ENCODE peak calls at places on chromosomes 13 and 19, in ten cellular contexts. X, J, D, H, G, Z, N, Y, T and A are unnamed samples.

GRCh38 chr13:51697181-51697580 is 106.8 kb downstream of the DHRS12 start:
- DNase-seq in X (no peak), J (no peak), D (no peak), H (no peak), G (no peak), Z (no peak), N (no peak), Y (no peak), T (no peak), A (peak; percentile 53)

GRCh38 chr13:44668707-44669106 is 92.6 kb upstream of the TSC22D1 start:
- DNase-seq in X (no peak), J (no peak), D (no peak), H (no peak), G (no peak), Z (no peak), N (no peak), Y (no peak), T (no peak), A (peak; percentile 37)

GRCh38 chr13:45615501-45616101 is at the start of gene ERICH6B:
- DNase-seq in X (no peak), J (no peak), D (no peak), H (peak; percentile 21), G (peak; percentile 78), Z (peak; percentile 33), N (no peak), Y (peak; percentile 26), T (no peak), A (peak; percentile 42)

GRCh38 chr19:8065489-8066261 is 13.1 kb downstream of the CCL25 start:
- DNase-seq in X (no peak), J (no peak), D (no peak), H (no peak), G (peak; percentile 82), Z (no peak), N (no peak), Y (no peak), T (no peak), A (no peak)

GRCh38 chr13:83150616-83151307 is 731.5 kb downstream of the SLITRK1 start:
- DNase-seq in X (peak; percentile 31), J (no peak), D (no peak), H (no peak), G (no peak), Z (no peak), N (no peak), Y (no peak), T (no peak), A (peak; percentile 39)

GRCh38 chr13:55402867-55403266 is 1737.9 kb upstream of the PRR20A start:
- DNase-seq in X (no peak), J (no peak), D (no peak), H (no peak), G (no peak), Z (no peak), N (no peak), Y (no peak), T (no peak), A (no peak)

GRCh38 chr19:10104665-10105221 is 1.4 kb upstream of the PPAN start:
- DNase-seq in X (no peak), J (no peak), D (no peak), H (no peak), G (peak; percentile 55), Z (no peak), N (no peak), Y (no peak), T (no peak), A (no peak)

GRCh38 chr13:24220086-24220703 is 59.7 kb downstream of the SPATA13 start:
- DNase-seq in X (peak; percentile 85), J (peak; percentile 61), D (no peak), H (no peak), G (no peak), Z (no peak), N (peak; percentile 76), Y (peak; percentile 92), T (peak; percentile 61), A (peak; percentile 93)

GRCh38 chr19:37981785-37982475 is 74.9 kb downstream of the SIPA1L3 start:
- DNase-seq in X (no peak), J (peak; percentile 51), D (no peak), H (no peak), G (no peak), Z (no peak), N (no peak), Y (no peak), T (peak; percentile 59), A (no peak)

GRCh38 chr13:109381546-109382180 is 404.7 kb downstream of the IRS2 start:
- DNase-seq in X (peak; percentile 97), J (no peak), D (no peak), H (no peak), G (no peak), Z (no peak), N (peak; percentile 76), Y (peak; percentile 72), T (peak; percentile 32), A (peak; percentile 87)

GRCh38 chr13:113211774-113212173 is 2.4 kb downstream of the CUL4A start:
- DNase-seq in X (no peak), J (no peak), D (no peak), H (no peak), G (no peak), Z (no peak), N (no peak), Y (no peak), T (no peak), A (no peak)

DNA sequence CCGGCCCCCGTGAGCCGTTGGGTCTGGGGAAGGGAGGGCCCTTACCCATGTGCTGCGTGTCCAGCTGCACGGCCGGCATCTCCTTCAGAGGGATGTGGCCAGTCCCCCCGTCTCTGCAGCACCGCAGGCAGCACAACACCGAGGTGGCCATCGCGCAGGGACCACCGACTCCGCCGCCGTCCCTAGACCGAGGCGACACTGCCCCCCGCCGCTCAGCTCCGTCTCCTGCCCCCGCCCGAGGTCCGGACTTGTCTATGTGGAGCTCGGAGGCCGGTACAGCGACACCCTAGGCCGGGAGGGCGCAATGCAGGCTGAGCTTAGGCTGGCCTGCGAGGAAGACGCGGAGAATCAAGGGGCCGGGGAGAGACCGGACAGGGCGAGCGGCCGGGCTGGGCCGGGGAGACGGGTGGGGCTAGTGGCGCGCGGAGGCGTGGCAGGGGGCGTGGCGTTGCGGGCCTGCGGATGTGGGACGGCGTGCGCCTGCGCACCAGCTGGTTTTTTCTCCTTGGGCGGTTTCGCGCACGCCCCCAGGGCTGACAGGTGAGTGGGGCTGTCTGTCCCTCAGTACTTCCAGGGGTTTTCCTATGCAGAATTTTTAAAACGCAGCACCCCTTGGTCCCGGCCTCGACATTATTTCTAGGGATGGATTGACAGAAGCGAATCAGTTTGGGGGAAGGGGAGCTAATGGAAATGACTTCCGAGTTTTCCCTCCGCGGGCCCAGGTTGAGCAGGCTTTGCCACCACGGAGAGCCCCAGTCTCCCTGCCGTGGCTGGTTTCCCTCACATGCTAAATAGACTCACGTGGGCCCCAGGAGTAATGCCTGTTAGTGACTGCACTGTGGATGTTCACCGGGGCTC is at the start of gene SPRYD7:
- DNase-seq in X (peak; percentile 98), J (peak; percentile 98), D (peak; percentile 96), H (peak; percentile 99), G (peak; percentile 100), Z (peak; percentile 95), N (peak; percentile 93), Y (peak; percentile 99), T (peak; percentile 95), A (peak; percentile 99)
- TF ChIP-seq CTCF in X (peak; percentile 72), J (peak; percentile 97), D (peak; percentile 50), H (peak; percentile 89), G (peak; percentile 95), Z (peak; percentile 94), N (peak; percentile 90), Y (peak; percentile 75), T (peak; percentile 85), A (peak; percentile 87)

GRCh38 chr13:28618595-28618994 is 40.3 kb upstream of the POMP start:
- DNase-seq in X (no peak), J (no peak), D (no peak), H (no peak), G (no peak), Z (no peak), N (no peak), Y (no peak), T (no peak), A (peak; percentile 33)
- H3K4me3 ChIP-seq in X (no peak overlapping the region), J (no peak overlapping the region), D (no peak overlapping the region), H (no peak overlapping the region), G (no peak overlapping the region), Z (no peak overlapping the region), N (no peak overlapping the region), Y (no peak overlapping the region), T (no peak overlapping the region), A (peak overlapping the region; percentile 32)

GRCh38 chr19:29966594-29967249 is 24.7 kb downstream of the URI1 start:
- DNase-seq in X (peak; percentile 33), J (no peak), D (no peak), H (no peak), G (no peak), Z (no peak), N (no peak), Y (peak; percentile 44), T (no peak), A (peak; percentile 49)
- TF ChIP-seq CTCF in X (peak; percentile 46), J (no peak), D (no peak), H (no peak), G (no peak), Z (no peak), N (peak; percentile 19), Y (peak; percentile 46), T (peak; percentile 52), A (peak; percentile 35)

GRCh38 chr19:4723465-4724251 is at the start of gene DPP9:
- DNase-seq in X (peak; percentile 99), J (peak; percentile 97), D (peak; percentile 96), H (peak; percentile 96), G (peak; percentile 96), Z (peak; percentile 98), N (peak; percentile 95), Y (peak; percentile 99), T (peak; percentile 96), A (peak; percentile 99)

GRCh38 chr19:4721196-4721595 is 2.4 kb downstream of the DPP9 start:
- DNase-seq in X (no peak), J (no peak), D (no peak), H (no peak), G (no peak), Z (no peak), N (no peak), Y (no peak), T (no peak), A (no peak)

GRCh38 chr19:4720037-4720700 is 3.5 kb downstream of the DPP9 start:
- DNase-seq in X (no peak), J (no peak), D (no peak), H (no peak), G (no peak), Z (no peak), N (no peak), Y (no peak), T (no peak), A (no peak)

GRCh38 chr19:4722671-4723464 is 774 bp downstream of the DPP9 start:
- DNase-seq in X (peak; percentile 87), J (peak; percentile 39), D (no peak), H (no peak), G (no peak), Z (no peak), N (no peak), Y (peak; percentile 83), T (no peak), A (peak; percentile 73)

GRCh38 chr19:4724252-4724514 is 541 bp upstream of the DPP9 start:
- DNase-seq in X (no peak), J (no peak), D (no peak), H (no peak), G (no peak), Z (no peak), N (no peak), Y (no peak), T (no peak), A (no peak)
- H3K4me3 ChIP-seq in X (peak overlapping the region; percentile 78), J (peak overlapping the region; percentile 97), D (peak overlapping the region; percentile 99), H (peak overlapping the region; percentile 7), G (peak overlapping the region; percentile 100), Z (peak overlapping the region; percentile 86), N (peak overlapping the region; percentile 94), Y (peak overlapping the region; percentile 96), T (peak overlapping the region; percentile 97), A (peak overlapping the region; percentile 84)